ENCODE peak calls at places on chromosomes 1 and 21, in nine cellular contexts. One of them, this sample, is unnamed.
A peak's percentile ranks its signal among the peaks of the same experiment; 100 is the strongest.

GRCh38 chr1:2523891-2524609 is 2.3 kb downstream of the PANK4 start:
- DNase-seq in PC-9: no peak
- DNase-seq in activated naive CD8-positive, alpha-beta T cell treated with anti-CD3 and anti-CD28 coated beads, Interleukin-2, amount 50 U/mL, for 24 hours: no peak
- DNase-seq in cardiac muscle cell: no peak
- DNase-seq in stimulated activated CD4-positive, alpha-beta T cell treated with anti-CD3 and anti-CD28 coated beads, Interleukin-4, amount 100 ng/mL, for 48 hours: no peak
- DNase-seq in COLO829: no peak
- DNase-seq in astrocyte of the hippocampus: no peak
- DNase-seq in iris pigment epithelial cell: no peak
- DNase-seq in T-cell: no peak
- DNase-seq in this sample: no peak

GRCh38 chr21:41895643-41896493 is 16.7 kb upstream of the PRDM15 start:
- DNase-seq in iris pigment epithelial cell: peak; percentile 29
- DNase-seq in activated naive CD8-positive, alpha-beta T cell treated with anti-CD3 and anti-CD28 coated beads, Interleukin-2, amount 50 U/mL, for 24 hours: peak; percentile 43
- DNase-seq in COLO829: no peak
- DNase-seq in cardiac muscle cell: peak; percentile 11
- DNase-seq in astrocyte of the hippocampus: peak; percentile 21
- DNase-seq in PC-9: no peak
- DNase-seq in T-cell: peak; percentile 40
- DNase-seq in stimulated activated CD4-positive, alpha-beta T cell treated with anti-CD3 and anti-CD28 coated beads, Interleukin-4, amount 100 ng/mL, for 48 hours: peak; percentile 21
- DNase-seq in this sample: no peak

GRCh38 chr1:246460411-246460810 is 46.7 kb downstream of the SMYD3 start:
- DNase-seq in stimulated activated CD4-positive, alpha-beta T cell treated with anti-CD3 and anti-CD28 coated beads, Interleukin-4, amount 100 ng/mL, for 48 hours: no peak
- DNase-seq in COLO829: no peak
- DNase-seq in PC-9: no peak
- DNase-seq in cardiac muscle cell: peak; percentile 55
- DNase-seq in activated naive CD8-positive, alpha-beta T cell treated with anti-CD3 and anti-CD28 coated beads, Interleukin-2, amount 50 U/mL, for 24 hours: no peak
- DNase-seq in astrocyte of the hippocampus: no peak
- DNase-seq in iris pigment epithelial cell: no peak
- DNase-seq in T-cell: no peak
- DNase-seq in this sample: no peak

GRCh38 chr21:33680870-33681269 is 38.6 kb downstream of the ITSN1 start:
- DNase-seq in iris pigment epithelial cell: no peak
- DNase-seq in astrocyte of the hippocampus: no peak
- DNase-seq in stimulated activated CD4-positive, alpha-beta T cell treated with anti-CD3 and anti-CD28 coated beads, Interleukin-4, amount 100 ng/mL, for 48 hours: no peak
- DNase-seq in T-cell: no peak
- DNase-seq in activated naive CD8-positive, alpha-beta T cell treated with anti-CD3 and anti-CD28 coated beads, Interleukin-2, amount 50 U/mL, for 24 hours: no peak
- DNase-seq in cardiac muscle cell: no peak
- DNase-seq in COLO829: no peak
- DNase-seq in PC-9: no peak
- DNase-seq in this sample: no peak

GRCh38 chr1:8969937-8970336 is 24.3 kb downstream of the CA6 start:
- DNase-seq in COLO829: no peak
- DNase-seq in iris pigment epithelial cell: no peak
- DNase-seq in stimulated activated CD4-positive, alpha-beta T cell treated with anti-CD3 and anti-CD28 coated beads, Interleukin-4, amount 100 ng/mL, for 48 hours: no peak
- DNase-seq in T-cell: peak; percentile 23
- DNase-seq in activated naive CD8-positive, alpha-beta T cell treated with anti-CD3 and anti-CD28 coated beads, Interleukin-2, amount 50 U/mL, for 24 hours: no peak
- DNase-seq in cardiac muscle cell: no peak
- DNase-seq in astrocyte of the hippocampus: no peak
- DNase-seq in PC-9: no peak
- DNase-seq in this sample: no peak

GRCh38 chr1:220139966-220140365 is 46.0 kb downstream of the IARS2 start:
- DNase-seq in iris pigment epithelial cell: no peak
- DNase-seq in PC-9: no peak
- DNase-seq in COLO829: no peak
- DNase-seq in astrocyte of the hippocampus: no peak
- DNase-seq in T-cell: no peak
- DNase-seq in stimulated activated CD4-positive, alpha-beta T cell treated with anti-CD3 and anti-CD28 coated beads, Interleukin-4, amount 100 ng/mL, for 48 hours: no peak
- DNase-seq in cardiac muscle cell: no peak
- DNase-seq in activated naive CD8-positive, alpha-beta T cell treated with anti-CD3 and anti-CD28 coated beads, Interleukin-2, amount 50 U/mL, for 24 hours: no peak
- DNase-seq in this sample: no peak

GRCh38 chr1:61448934-61449368 is 276.0 kb downstream of the TM2D1 start:
- DNase-seq in PC-9: no peak
- DNase-seq in T-cell: no peak
- DNase-seq in COLO829: no peak
- DNase-seq in iris pigment epithelial cell: no peak
- DNase-seq in cardiac muscle cell: peak; percentile 99
- DNase-seq in astrocyte of the hippocampus: no peak
- DNase-seq in stimulated activated CD4-positive, alpha-beta T cell treated with anti-CD3 and anti-CD28 coated beads, Interleukin-4, amount 100 ng/mL, for 48 hours: no peak
- DNase-seq in activated naive CD8-positive, alpha-beta T cell treated with anti-CD3 and anti-CD28 coated beads, Interleukin-2, amount 50 U/mL, for 24 hours: no peak
- DNase-seq in this sample: no peak

GRCh38 chr1:95207223-95207935 is 26.6 kb upstream of the RWDD3 start:
- DNase-seq in cardiac muscle cell: no peak
- DNase-seq in iris pigment epithelial cell: no peak
- DNase-seq in COLO829: no peak
- DNase-seq in astrocyte of the hippocampus: peak; percentile 11
- DNase-seq in PC-9: no peak
- DNase-seq in stimulated activated CD4-positive, alpha-beta T cell treated with anti-CD3 and anti-CD28 coated beads, Interleukin-4, amount 100 ng/mL, for 48 hours: no peak
- DNase-seq in activated naive CD8-positive, alpha-beta T cell treated with anti-CD3 and anti-CD28 coated beads, Interleukin-2, amount 50 U/mL, for 24 hours: no peak
- DNase-seq in T-cell: no peak
- DNase-seq in this sample: no peak

GRCh38 chr1:204171751-204172178 is 5.6 kb upstream of the REN start:
- DNase-seq in astrocyte of the hippocampus: peak; percentile 41
- DNase-seq in PC-9: peak; percentile 68
- DNase-seq in T-cell: no peak
- DNase-seq in cardiac muscle cell: peak; percentile 31
- DNase-seq in iris pigment epithelial cell: peak; percentile 78
- DNase-seq in stimulated activated CD4-positive, alpha-beta T cell treated with anti-CD3 and anti-CD28 coated beads, Interleukin-4, amount 100 ng/mL, for 48 hours: no peak
- DNase-seq in COLO829: no peak
- DNase-seq in activated naive CD8-positive, alpha-beta T cell treated with anti-CD3 and anti-CD28 coated beads, Interleukin-2, amount 50 U/mL, for 24 hours: no peak
- DNase-seq in this sample: peak; percentile 75